ENCODE peak calls at places on chromosomes 4 and X, in seven cellular contexts. E, A, J, Y, K, C and H are unnamed samples.

GRCh38 chrX:105017641-105018040 is 202.9 kb downstream of the TEX13A start:
- DNase-seq in E (no peak), A (no peak), J (no peak), Y (no peak), K (no peak), C (no peak), H (no peak)

GRCh38 chr4:124710253-124710849 is 2.2 kb downstream of the ANKRD50 start:
- DNase-seq in E (no peak), A (no peak), J (no peak), Y (no peak), K (no peak), C (no peak), H (no peak)

GRCh38 chr4:2301806-2302205 is 39.9 kb upstream of the MXD4 start:
- DNase-seq in E (no peak), A (no peak), J (no peak), Y (no peak), K (no peak), C (no peak), H (peak)

GRCh38 chr4:123939621-123940020 is 543.0 kb downstream of the SPRY1 start:
- DNase-seq in E (no peak), A (no peak), J (peak), Y (no peak), K (peak), C (no peak), H (no peak)

GRCh38 chr4:8522160-8523120 is 57.8 kb upstream of the GPR78 start:
- DNase-seq in E (no peak), A (no peak), J (no peak), Y (no peak), K (no peak), C (no peak), H (no peak)

GRCh38 chrX:150768580-150769190 is 75.5 kb downstream of the MTMR1 start:
- DNase-seq in E (no peak), A (no peak), J (no peak), Y (no peak), K (no peak), C (no peak), H (no peak)

GRCh38 chr4:72677886-72678285 is 108.9 kb upstream of the ADAMTS3 start:
- DNase-seq in E (no peak), A (no peak), J (no peak), Y (no peak), K (no peak), C (no peak), H (no peak)

GRCh38 chr4:96099031-96099430 is 259.1 kb downstream of the PDHA2 start:
- DNase-seq in E (no peak), A (no peak), J (no peak), Y (no peak), K (no peak), C (no peak), H (no peak)